ENCODE peak calls at places on chromosome 6, in five cellular contexts. One of them, this sample, is unnamed.

GRCh38 chr6:41177695-41178094 is 14.8 kb upstream of the TREM2 start:
- DNase-seq in choroid plexus epithelial cell: no peak
- DNase-seq in B cell: no peak
- DNase-seq in left ventricle myocardium inferior: no peak
- DNase-seq in foreskin fibroblast: no peak
- DNase-seq in this sample: no peak

GRCh38 chr6:105429676-105430075 is 26.8 kb upstream of the PREP start:
- DNase-seq in left ventricle myocardium inferior: no peak
- DNase-seq in foreskin fibroblast: peak
- DNase-seq in choroid plexus epithelial cell: peak
- DNase-seq in B cell: no peak
- DNase-seq in this sample: no peak

GRCh38 chr6:13024616-13025015 is 303.7 kb downstream of the TBC1D7 start:
- DNase-seq in foreskin fibroblast: no peak
- DNase-seq in choroid plexus epithelial cell: no peak
- DNase-seq in B cell: no peak
- DNase-seq in left ventricle myocardium inferior: no peak
- DNase-seq in this sample: no peak

GRCh38 chr6:157761331-157761921 is 61.6 kb upstream of the SNX9 start:
- DNase-seq in choroid plexus epithelial cell: peak
- DNase-seq in B cell: peak
- DNase-seq in left ventricle myocardium inferior: no peak
- DNase-seq in foreskin fibroblast: peak
- DNase-seq in this sample: peak

GRCh38 chr6:143027058-143027457 is 33.6 kb upstream of the AIG1 start:
- DNase-seq in B cell: peak
- DNase-seq in choroid plexus epithelial cell: peak
- DNase-seq in left ventricle myocardium inferior: peak
- DNase-seq in foreskin fibroblast: peak
- DNase-seq in this sample: no peak

GRCh38 chr6:75098709-75099108 is 107.1 kb downstream of the COL12A1 start:
- DNase-seq in B cell: no peak
- DNase-seq in choroid plexus epithelial cell: peak
- DNase-seq in left ventricle myocardium inferior: peak
- DNase-seq in foreskin fibroblast: peak
- DNase-seq in this sample: no peak

GRCh38 chr6:15399651-15400470 is 154.0 kb downstream of the JARID2 start:
- DNase-seq in foreskin fibroblast: peak
- DNase-seq in B cell: no peak
- DNase-seq in left ventricle myocardium inferior: peak
- DNase-seq in choroid plexus epithelial cell: peak
- DNase-seq in this sample: no peak

GRCh38 chr6:39980839-39981580 is 46.7 kb upstream of the MOCS1 start:
- DNase-seq in B cell: no peak
- DNase-seq in choroid plexus epithelial cell: peak
- DNase-seq in foreskin fibroblast: peak
- DNase-seq in left ventricle myocardium inferior: no peak
- DNase-seq in this sample: peak

GRCh38 chr6:12909828-12910227 is 193.3 kb downstream of the PHACTR1 start:
- DNase-seq in foreskin fibroblast: peak
- DNase-seq in choroid plexus epithelial cell: no peak
- DNase-seq in B cell: no peak
- DNase-seq in left ventricle myocardium inferior: no peak
- DNase-seq in this sample: no peak

GRCh38 chr6:28657756-28658465 is 132.2 kb downstream of the GPX5 start:
- DNase-seq in choroid plexus epithelial cell: peak
- DNase-seq in B cell: no peak
- DNase-seq in foreskin fibroblast: peak
- DNase-seq in left ventricle myocardium inferior: no peak
- DNase-seq in this sample: peak

GRCh38 chr6:120122401-120122800 is 772.8 kb upstream of the MAN1A1 start:
- DNase-seq in foreskin fibroblast: no peak
- DNase-seq in B cell: no peak
- DNase-seq in choroid plexus epithelial cell: no peak
- DNase-seq in left ventricle myocardium inferior: no peak
- DNase-seq in this sample: no peak

GRCh38 chr6:158636778-158637177 is 7.8 kb downstream of the DYNLT1 start:
- DNase-seq in B cell: no peak
- DNase-seq in choroid plexus epithelial cell: no peak
- DNase-seq in left ventricle myocardium inferior: no peak
- DNase-seq in foreskin fibroblast: no peak
- DNase-seq in this sample: no peak

GRCh38 chr6:74715362-74716068 is 490.3 kb downstream of the COL12A1 start:
- DNase-seq in foreskin fibroblast: peak
- DNase-seq in left ventricle myocardium inferior: no peak
- DNase-seq in choroid plexus epithelial cell: peak
- DNase-seq in B cell: no peak
- DNase-seq in this sample: no peak

GRCh38 chr6:39790772-39791171 is 1.4 kb upstream of the DAAM2 start:
- DNase-seq in left ventricle myocardium inferior: no peak
- DNase-seq in foreskin fibroblast: peak
- DNase-seq in B cell: no peak
- DNase-seq in choroid plexus epithelial cell: no peak
- DNase-seq in this sample: no peak

GRCh38 chr6:21808551-21809181 is 215.1 kb downstream of the SOX4 start:
- DNase-seq in choroid plexus epithelial cell: peak
- DNase-seq in left ventricle myocardium inferior: no peak
- DNase-seq in B cell: no peak
- DNase-seq in foreskin fibroblast: peak
- DNase-seq in this sample: no peak

GRCh38 chr6:35727206-35727934 is 9.5 kb upstream of the ARMC12 start:
- DNase-seq in B cell: no peak
- DNase-seq in left ventricle myocardium inferior: peak
- DNase-seq in foreskin fibroblast: peak
- DNase-seq in choroid plexus epithelial cell: peak
- DNase-seq in this sample: peak

GRCh38 chr6:41428402-41428994 is 93.1 kb downstream of the NCR2 start:
- DNase-seq in choroid plexus epithelial cell: peak
- DNase-seq in B cell: no peak
- DNase-seq in foreskin fibroblast: no peak
- DNase-seq in left ventricle myocardium inferior: no peak
- DNase-seq in this sample: no peak

GRCh38 chr6:104218132-104218531 is 641.6 kb downstream of the HACE1 start:
- DNase-seq in B cell: no peak
- DNase-seq in left ventricle myocardium inferior: no peak
- DNase-seq in choroid plexus epithelial cell: peak
- DNase-seq in foreskin fibroblast: no peak
- DNase-seq in this sample: no peak

GRCh38 chr6:111776236-111777189 is 96.7 kb downstream of the FYN start:
- DNase-seq in left ventricle myocardium inferior: no peak
- DNase-seq in B cell: no peak
- DNase-seq in foreskin fibroblast: no peak
- DNase-seq in choroid plexus epithelial cell: no peak
- DNase-seq in this sample: no peak

GRCh38 chr6:15495375-15495901 is 167.4 kb downstream of the DTNBP1 start:
- DNase-seq in B cell: no peak
- DNase-seq in foreskin fibroblast: peak
- DNase-seq in left ventricle myocardium inferior: peak
- DNase-seq in choroid plexus epithelial cell: peak
- DNase-seq in this sample: no peak

GRCh38 chr6:11732036-11732545 is 46.5 kb downstream of the ADTRP start:
- DNase-seq in B cell: peak
- DNase-seq in left ventricle myocardium inferior: peak
- DNase-seq in foreskin fibroblast: peak
- DNase-seq in choroid plexus epithelial cell: peak
- DNase-seq in this sample: peak

GRCh38 chr6:157443066-157443800 is 62.2 kb downstream of the ZDHHC14 start:
- DNase-seq in foreskin fibroblast: peak
- DNase-seq in B cell: no peak
- DNase-seq in left ventricle myocardium inferior: no peak
- DNase-seq in choroid plexus epithelial cell: peak
- DNase-seq in this sample: peak

GRCh38 chr6:7975764-7976146 is 65.2 kb upstream of the TXNDC5 start:
- DNase-seq in choroid plexus epithelial cell: peak
- DNase-seq in left ventricle myocardium inferior: peak
- DNase-seq in B cell: no peak
- DNase-seq in foreskin fibroblast: peak
- DNase-seq in this sample: no peak

GRCh38 chr6:43306086-43306485 is 2.5 kb downstream of the CRIP3 start:
- DNase-seq in foreskin fibroblast: no peak
- DNase-seq in B cell: no peak
- DNase-seq in choroid plexus epithelial cell: no peak
- DNase-seq in left ventricle myocardium inferior: no peak
- DNase-seq in this sample: no peak

GRCh38 chr6:14317616-14318015 is 200.0 kb downstream of the CD83 start:
- DNase-seq in foreskin fibroblast: no peak
- DNase-seq in left ventricle myocardium inferior: no peak
- DNase-seq in choroid plexus epithelial cell: no peak
- DNase-seq in B cell: no peak
- DNase-seq in this sample: no peak

GRCh38 chr6:14322841-14323240 is 205.3 kb downstream of the CD83 start:
- DNase-seq in foreskin fibroblast: no peak
- DNase-seq in B cell: no peak
- DNase-seq in left ventricle myocardium inferior: no peak
- DNase-seq in choroid plexus epithelial cell: no peak
- DNase-seq in this sample: no peak

GRCh38 chr6:14321992-14322772 is 204.6 kb downstream of the CD83 start:
- DNase-seq in choroid plexus epithelial cell: peak
- DNase-seq in left ventricle myocardium inferior: peak
- DNase-seq in foreskin fibroblast: no peak
- DNase-seq in B cell: no peak
- DNase-seq in this sample: no peak

GRCh38 chr6:14316911-14317535 is 199.5 kb downstream of the CD83 start:
- DNase-seq in left ventricle myocardium inferior: no peak
- DNase-seq in foreskin fibroblast: no peak
- DNase-seq in choroid plexus epithelial cell: no peak
- DNase-seq in B cell: no peak
- DNase-seq in this sample: peak

DNA sequence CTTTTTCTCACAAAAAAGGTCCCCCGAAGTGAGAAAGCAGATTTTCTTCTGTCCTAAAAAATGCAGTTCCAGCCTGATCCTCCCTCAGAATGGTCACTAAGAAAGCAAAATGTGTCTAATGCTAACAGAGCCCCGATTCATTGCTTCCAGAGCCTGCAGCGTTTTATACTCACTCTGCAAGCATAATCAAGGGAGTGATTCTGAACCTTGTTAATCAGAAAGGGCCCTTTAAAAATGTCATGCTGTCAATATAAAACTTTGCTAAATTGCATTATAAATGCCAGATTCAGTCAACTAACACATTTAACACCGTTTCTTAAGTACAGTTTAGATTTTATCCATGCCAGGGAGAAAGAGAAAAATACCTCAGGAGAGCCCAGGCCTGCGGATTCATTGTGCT is 202.8 kb downstream of the CD83 start:
- DNase-seq in choroid plexus epithelial cell: no peak
- DNase-seq in left ventricle myocardium inferior: no peak
- DNase-seq in foreskin fibroblast: no peak
- DNase-seq in B cell: no peak
- DNase-seq in this sample: no peak
- TF ChIP-seq CTCF in choroid plexus epithelial cell: no peak
- TF ChIP-seq CTCF in left ventricle myocardium inferior: no peak
- TF ChIP-seq CTCF in foreskin fibroblast: no peak
- TF ChIP-seq CTCF in B cell: no peak
- TF ChIP-seq CTCF in this sample: no peak

GRCh38 chr6:34525431-34526175 is 30.5 kb downstream of the SPDEF start:
- DNase-seq in B cell: no peak
- DNase-seq in left ventricle myocardium inferior: no peak
- DNase-seq in foreskin fibroblast: no peak
- DNase-seq in choroid plexus epithelial cell: no peak
- DNase-seq in this sample: no peak

GRCh38 chr6:34526241-34526972 is 29.7 kb downstream of the SPDEF start:
- DNase-seq in foreskin fibroblast: peak
- DNase-seq in left ventricle myocardium inferior: no peak
- DNase-seq in B cell: no peak
- DNase-seq in choroid plexus epithelial cell: no peak
- DNase-seq in this sample: no peak

GRCh38 chr6:34527751-34528670 is 28.1 kb downstream of the SPDEF start:
- DNase-seq in choroid plexus epithelial cell: no peak
- DNase-seq in left ventricle myocardium inferior: no peak
- DNase-seq in foreskin fibroblast: no peak
- DNase-seq in B cell: no peak
- DNase-seq in this sample: no peak

GRCh38 chr6:34528996-34529664 is 27.0 kb downstream of the SPDEF start:
- DNase-seq in B cell: no peak
- DNase-seq in left ventricle myocardium inferior: no peak
- DNase-seq in choroid plexus epithelial cell: no peak
- DNase-seq in foreskin fibroblast: no peak
- DNase-seq in this sample: no peak

DNA sequence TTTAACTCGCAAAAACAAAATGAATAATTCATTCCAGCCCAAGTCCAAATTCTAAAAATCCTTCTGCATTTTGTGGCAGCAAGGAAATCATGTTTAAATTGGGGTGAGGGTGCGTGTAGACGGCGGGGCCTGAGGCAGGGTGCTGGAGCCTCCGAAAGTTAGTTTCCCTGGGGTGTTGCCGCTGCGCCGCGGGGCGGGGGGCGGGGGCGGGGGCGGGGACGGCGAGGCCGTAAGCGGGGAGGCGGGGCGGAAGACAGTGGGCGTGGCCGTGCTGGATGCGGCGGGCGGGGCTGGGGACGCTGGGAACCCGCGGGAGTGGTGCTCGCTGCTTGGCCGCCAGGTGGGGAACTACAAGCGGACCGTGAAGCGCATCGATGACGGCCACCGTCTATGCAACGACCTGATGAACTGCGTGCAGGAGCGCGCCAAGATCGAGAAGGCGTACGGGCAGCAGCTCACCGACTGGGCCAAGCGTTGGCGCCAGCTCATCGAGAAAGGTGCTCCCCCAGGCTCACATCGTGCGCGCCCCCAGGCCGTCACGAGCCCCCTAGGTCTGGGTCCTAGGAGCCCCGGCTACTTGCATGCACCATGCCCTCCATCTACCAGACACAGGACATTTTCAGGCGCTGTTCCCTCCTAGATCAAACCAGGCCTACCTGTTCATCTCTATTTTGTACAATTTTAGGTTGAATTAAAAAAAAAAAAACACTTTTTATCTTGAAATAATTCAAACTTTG is 29.0 kb downstream of the SPDEF start:
- DNase-seq in left ventricle myocardium inferior: peak
- DNase-seq in choroid plexus epithelial cell: peak
- DNase-seq in foreskin fibroblast: peak
- DNase-seq in B cell: peak
- DNase-seq in this sample: peak
- TF ChIP-seq CTCF in left ventricle myocardium inferior: peak
- TF ChIP-seq CTCF in choroid plexus epithelial cell: peak
- TF ChIP-seq CTCF in foreskin fibroblast: peak
- TF ChIP-seq CTCF in B cell: peak
- TF ChIP-seq CTCF in this sample: peak

GRCh38 chr6:1363729-1364572 is 25.4 kb upstream of the FOXF2 start:
- DNase-seq in left ventricle myocardium inferior: peak
- DNase-seq in B cell: no peak
- DNase-seq in foreskin fibroblast: peak
- DNase-seq in choroid plexus epithelial cell: peak
- DNase-seq in this sample: no peak
- TF ChIP-seq CTCF in left ventricle myocardium inferior: peak
- TF ChIP-seq CTCF in B cell: no peak
- TF ChIP-seq CTCF in foreskin fibroblast: peak
- TF ChIP-seq CTCF in choroid plexus epithelial cell: peak
- TF ChIP-seq CTCF in this sample: peak

DNA sequence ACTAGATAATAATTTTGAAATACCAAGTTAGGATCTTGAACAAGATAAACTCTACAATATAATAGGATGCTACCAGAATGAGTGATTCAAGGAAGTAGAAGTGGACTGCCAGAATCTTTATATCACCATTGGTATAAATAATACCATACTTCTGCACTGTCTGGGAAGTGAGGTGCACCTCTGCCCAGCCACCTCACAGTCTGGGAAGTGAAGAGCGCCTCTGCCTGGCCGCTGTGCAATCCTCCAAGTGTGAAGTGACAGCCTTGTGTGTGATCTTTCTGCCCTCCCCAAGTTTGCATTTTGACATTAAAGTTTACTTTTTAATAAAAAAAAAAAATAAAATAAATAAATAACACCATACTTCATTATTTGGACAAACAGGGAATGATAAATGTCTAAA is 18.8 kb downstream of the LATS1 start:
- DNase-seq in foreskin fibroblast: no peak
- DNase-seq in B cell: no peak
- DNase-seq in left ventricle myocardium inferior: no peak
- DNase-seq in choroid plexus epithelial cell: no peak
- DNase-seq in this sample: no peak
- TF ChIP-seq CTCF in foreskin fibroblast: no peak
- TF ChIP-seq CTCF in B cell: no peak
- TF ChIP-seq CTCF in left ventricle myocardium inferior: no peak
- TF ChIP-seq CTCF in choroid plexus epithelial cell: no peak
- TF ChIP-seq CTCF in this sample: peak

This sample was measured in GM10248.